ENCODE peak calls at places on chromosomes 6 and 20, in five cellular contexts. R is fibroblast of pulmonary artery; E is heart left ventricle; Y is lower leg skin; W is CD8-positive, alpha-beta T cell. V is an unnamed sample.

GRCh38 chr6:133923938-133924593 is 29.0 kb upstream of the TBPL1 start:
- DNase-seq in R (peak; percentile 90), E (peak; percentile 54), Y (peak; percentile 69), W (peak; percentile 44), V (peak; percentile 53)

GRCh38 chr6:13384966-13385365 is 56.6 kb upstream of the TBC1D7 start:
- DNase-seq in R (no peak), E (no peak), Y (no peak), W (no peak), V (no peak)

GRCh38 chr6:106511274-106512047 is 117.8 kb downstream of the RTN4IP1 start:
- DNase-seq in R (peak; percentile 45), E (no peak), Y (peak; percentile 36), W (peak; percentile 62), V (no peak)

GRCh38 chr20:31602779-31603441 is 2.2 kb upstream of the ID1 start:
- DNase-seq in R (peak; percentile 80), E (no peak), Y (no peak), W (peak; percentile 64), V (no peak)

GRCh38 chr6:7505196-7505699 is 36.2 kb upstream of the DSP start:
- DNase-seq in R (peak; percentile 63), E (no peak), Y (peak; percentile 74), W (no peak), V (peak; percentile 64)

GRCh38 chr20:40506567-40506966 is 182.5 kb downstream of the MAFB start:
- DNase-seq in R (peak; percentile 97), E (peak; percentile 90), Y (peak; percentile 95), W (no peak), V (peak; percentile 97)

GRCh38 chr6:56911847-56912246 is 43.1 kb upstream of the BEND6 start:
- DNase-seq in R (peak; percentile 66), E (no peak), Y (no peak), W (no peak), V (no peak)

GRCh38 chr6:109393882-109394281 is 11.6 kb upstream of the CD164 start:
- DNase-seq in R (no peak), E (no peak), Y (no peak), W (no peak), V (no peak)

GRCh38 chr20:35305682-35306556 is 13.7 kb upstream of the FAM83C start:
- DNase-seq in R (peak; percentile 98), E (no peak), Y (peak; percentile 86), W (no peak), V (peak; percentile 97)

GRCh38 chr6:46525583-46525982 is 34.3 kb upstream of the RCAN2 start:
- DNase-seq in R (no peak), E (no peak), Y (no peak), W (no peak), V (no peak)

GRCh38 chr6:42417641-42418112 is 34.0 kb downstream of the TRERF1 start:
- DNase-seq in R (no peak), E (no peak), Y (no peak), W (peak; percentile 80), V (no peak)

GRCh38 chr6:159727717-159728440 is 573 bp downstream of the WTAP start:
- DNase-seq in R (peak; percentile 35), E (peak; percentile 62), Y (no peak), W (peak; percentile 58), V (no peak)

GRCh38 chr6:156699017-156699421 is 78.2 kb upstream of the ARID1B start:
- DNase-seq in R (peak; percentile 76), E (no peak), Y (no peak), W (no peak), V (no peak)

GRCh38 chr6:13295576-13295975 is 32.8 kb downstream of the TBC1D7 start:
- DNase-seq in R (no peak), E (no peak), Y (no peak), W (no peak), V (no peak)

GRCh38 chr6:145836767-145837166 is 22.2 kb upstream of the FBXO30 start:
- DNase-seq in R (no peak), E (no peak), Y (no peak), W (no peak), V (no peak)

GRCh38 chr6:118467181-118467580 is 80.9 kb upstream of the PLN start:
- DNase-seq in R (no peak), E (no peak), Y (no peak), W (no peak), V (no peak)

GRCh38 chr6:169831450-169832246 is 80.2 kb downstream of the ERMARD start:
- DNase-seq in R (peak; percentile 70), E (peak; percentile 71), Y (peak; percentile 58), W (peak; percentile 59), V (peak; percentile 16)

GRCh38 chr20:25196701-25197120 is 1.2 kb downstream of the ENTPD6 start:
- DNase-seq in R (no peak), E (no peak), Y (no peak), W (no peak), V (no peak)

GRCh38 chr6:40387127-40387870 is 199.9 kb downstream of the LRFN2 start:
- DNase-seq in R (no peak), E (no peak), Y (peak; percentile 2), W (no peak), V (no peak)

GRCh38 chr6:157059781-157060180 is 263.5 kb downstream of the TMEM242 start:
- DNase-seq in R (peak; percentile 19), E (no peak), Y (no peak), W (no peak), V (no peak)

GRCh38 chr6:116170358-116171057 is 44.6 kb upstream of the COL10A1 start:
- DNase-seq in R (no peak), E (no peak), Y (no peak), W (no peak), V (no peak)

GRCh38 chr20:9070304-9070703 is 1.4 kb downstream of the PLCB4 start:
- DNase-seq in R (no peak), E (no peak), Y (no peak), W (no peak), V (no peak)
- H3K4me3 ChIP-seq in R (no peak overlapping the region), E (peak overlapping the region; percentile 94), Y (no peak overlapping the region), W (no peak overlapping the region), V (no peak overlapping the region)

GRCh38 chr6:127301199-127301700 is 34.6 kb downstream of the RNF146 start:
- DNase-seq in R (peak; percentile 42), E (no peak), Y (no peak), W (no peak), V (no peak)
- TF ChIP-seq CTCF in R (no peak), E (no peak), Y (no peak), W (no peak), V (no peak)

GRCh38 chr20:50009521-50010454 is 27.0 kb downstream of the SNAI1 start:
- DNase-seq in R (no peak), E (no peak), Y (no peak), W (no peak), V (no peak)
- H3K4me3 ChIP-seq in R (no peak overlapping the region), E (peak overlapping the region; percentile 19), Y (no peak overlapping the region), W (no peak overlapping the region), V (no peak overlapping the region)

GRCh38 chr6:165571068-165571682 is 91.9 kb downstream of the PDE10A start:
- DNase-seq in R (peak; percentile 88), E (no peak), Y (no peak), W (no peak), V (no peak)
- TF ChIP-seq CTCF in R (no peak), E (no peak), Y (no peak), W (no peak), V (no peak)

GRCh38 chr6:153963352-153963751 is 75.7 kb upstream of the OPRM1 start:
- DNase-seq in R (no peak), E (no peak), Y (no peak), W (no peak), V (no peak)
- H3K4me3 ChIP-seq in R (no peak overlapping the region), E (no peak overlapping the region), Y (no peak overlapping the region), W (no peak overlapping the region), V (no peak overlapping the region)

GRCh38 chr20:18902181-18902725 is 88.7 kb downstream of the SCP2D1 start:
- DNase-seq in R (no peak), E (no peak), Y (no peak), W (no peak), V (no peak)

GRCh38 chr20:18904624-18905023 is 91.0 kb downstream of the SCP2D1 start:
- DNase-seq in R (no peak), E (peak; percentile 27), Y (no peak), W (no peak), V (no peak)

GRCh38 chr20:18907353-18907752 is 93.8 kb downstream of the SCP2D1 start:
- DNase-seq in R (no peak), E (no peak), Y (no peak), W (no peak), V (no peak)

GRCh38 chr20:18906046-18906445 is 92.5 kb downstream of the SCP2D1 start:
- DNase-seq in R (no peak), E (no peak), Y (no peak), W (no peak), V (no peak)

GRCh38 chr20:18904192-18904591 is 90.6 kb downstream of the SCP2D1 start:
- DNase-seq in R (no peak), E (no peak), Y (no peak), W (no peak), V (no peak)
- TF ChIP-seq CTCF in R (no peak), E (no peak), Y (no peak), W (no peak), V (no peak)

GRCh38 chr20:63775096-63775978 is 35.8 kb downstream of the SLC2A4RG start:
- DNase-seq in R (peak; percentile 31), E (peak; percentile 44), Y (no peak), W (peak; percentile 54), V (no peak)
- H3K4me3 ChIP-seq in R (peak overlapping the region; percentile 28), E (peak overlapping the region; percentile 12), Y (no peak overlapping the region), W (no peak overlapping the region), V (peak overlapping the region; percentile 5)

GRCh38 chr6:158595223-158595622 is 35.3 kb downstream of the TMEM181 start:
- DNase-seq in R (peak; percentile 24), E (no peak), Y (no peak), W (peak; percentile 28), V (no peak)
- TF ChIP-seq CTCF in R (peak; percentile 31), E (no peak), Y (no peak), W (no peak), V (peak; percentile 17)